ENCODE peak calls at places on chromosomes 16 and 17, in five cellular contexts. T, A, U, K and J are unnamed samples.

GRCh38 chr16:11670171-11671131 is 2.2 kb downstream of the SNN start:
- DNase-seq in T (no peak), A (no peak), U (no peak), K (no peak), J (no peak)

GRCh38 chr17:36686123-36686669 is 84.8 kb downstream of the MRM1 start:
- DNase-seq in T (no peak), A (no peak), U (no peak), K (peak), J (no peak)

GRCh38 chr17:51166987-51167931 is 1.0 kb downstream of the NME2 start:
- DNase-seq in T (peak), A (peak), U (peak), K (peak), J (no peak)

GRCh38 chr16:48334325-48334724 is 50.9 kb downstream of the SIAH1 start:
- DNase-seq in T (no peak), A (no peak), U (no peak), K (no peak), J (no peak)

GRCh38 chr16:69413045-69413664 is 11.3 kb upstream of the CYB5B start:
- DNase-seq in T (no peak), A (no peak), U (no peak), K (no peak), J (no peak)

GRCh38 chr16:24853830-24854229 is 8.1 kb downstream of the SLC5A11 start:
- DNase-seq in T (peak), A (no peak), U (peak), K (no peak), J (no peak)

GRCh38 chr17:49691086-49691676 is 13.3 kb upstream of the SPOP start:
- DNase-seq in T (no peak), A (peak), U (no peak), K (no peak), J (peak)

GRCh38 chr16:17784073-17784472 is 313.3 kb upstream of the XYLT1 start:
- DNase-seq in T (peak), A (no peak), U (no peak), K (peak), J (no peak)

GRCh38 chr17:73489333-73489732 is 154.9 kb downstream of the SDK2 start:
- DNase-seq in T (no peak), A (no peak), U (no peak), K (no peak), J (no peak)